ENCODE peak calls at places on chromosome 1, in eight cellular contexts. A, I, B, C, X, R, Q and O are unnamed samples.

GRCh38 chr1:27430903-27431653 is 38.7 kb downstream of the GPR3 start:
- DNase-seq in A (no peak), I (no peak), B (peak; percentile 62), C (no peak), X (no peak), R (peak; percentile 28), Q (peak; percentile 49), O (no peak)

GRCh38 chr1:112723511-112723839 is 8.3 kb upstream of the PPM1J start:
- DNase-seq in A (peak; percentile 29), I (no peak), B (no peak), C (no peak), X (no peak), R (no peak), Q (no peak), O (no peak)

GRCh38 chr1:36099681-36100341 is 11.1 kb downstream of the ADPRS start:
- DNase-seq in A (peak; percentile 80), I (peak; percentile 82), B (peak; percentile 37), C (peak; percentile 83), X (peak; percentile 83), R (peak; percentile 77), Q (peak; percentile 77), O (peak; percentile 89)

GRCh38 chr1:54867717-54868057 is 19.3 kb downstream of the DHCR24 start:
- DNase-seq in A (no peak), I (no peak), B (no peak), C (no peak), X (no peak), R (no peak), Q (no peak), O (no peak)

GRCh38 chr1:84467298-84467697 is 11.8 kb upstream of the RPF1 start:
- DNase-seq in A (peak; percentile 33), I (no peak), B (no peak), C (no peak), X (no peak), R (no peak), Q (no peak), O (no peak)

GRCh38 chr1:90823686-90824085 is 106.6 kb upstream of the BARHL2 start:
- DNase-seq in A (no peak), I (no peak), B (no peak), C (no peak), X (no peak), R (no peak), Q (no peak), O (no peak)

GRCh38 chr1:52268372-52268771 is 97.6 kb downstream of the CC2D1B start:
- DNase-seq in A (peak; percentile 2), I (peak; percentile 76), B (peak; percentile 2), C (no peak), X (peak; percentile 84), R (no peak), Q (peak; percentile 17), O (no peak)

GRCh38 chr1:96075704-96076455 is 645.7 kb upstream of the PTBP2 start:
- DNase-seq in A (no peak), I (no peak), B (no peak), C (no peak), X (no peak), R (no peak), Q (no peak), O (no peak)

GRCh38 chr1:226116673-226117072 is 54.2 kb downstream of the H3-3A start:
- DNase-seq in A (no peak), I (no peak), B (no peak), C (no peak), X (no peak), R (no peak), Q (no peak), O (no peak)

GRCh38 chr1:28104866-28105467 is 16.6 kb upstream of the EYA3 start:
- DNase-seq in A (peak; percentile 89), I (no peak), B (peak; percentile 59), C (no peak), X (peak; percentile 95), R (peak; percentile 79), Q (peak; percentile 62), O (no peak)